ENCODE peak calls at places on chromosome 2, in nine cellular contexts. One of them, this sample, is unnamed.

GRCh38 chr2:127154396-127154795 is 47.4 kb upstream of the BIN1 start:
- DNase-seq in colonic mucosa: no peak
- DNase-seq in SJCRH30: no peak
- DNase-seq in CD8-positive, alpha-beta T cell: no peak
- DNase-seq in H1: no peak
- DNase-seq in effector memory CD4-positive, alpha-beta T cell: no peak
- DNase-seq in mesendoderm: no peak
- DNase-seq in CD4-positive, alpha-beta T cell: no peak
- DNase-seq in heart left ventricle: no peak
- DNase-seq in this sample: no peak

GRCh38 chr2:181131584-181131983 is 151.2 kb downstream of the UBE2E3 start:
- DNase-seq in colonic mucosa: no peak
- DNase-seq in SJCRH30: no peak
- DNase-seq in CD8-positive, alpha-beta T cell: no peak
- DNase-seq in H1: no peak
- DNase-seq in effector memory CD4-positive, alpha-beta T cell: no peak
- DNase-seq in mesendoderm: no peak
- DNase-seq in CD4-positive, alpha-beta T cell: no peak
- DNase-seq in heart left ventricle: no peak
- DNase-seq in this sample: no peak

GRCh38 chr2:234495801-234496441 is 960 bp downstream of the ARL4C start:
- DNase-seq in colonic mucosa: peak
- DNase-seq in SJCRH30: peak
- DNase-seq in CD8-positive, alpha-beta T cell: peak
- DNase-seq in H1: no peak
- DNase-seq in effector memory CD4-positive, alpha-beta T cell: no peak
- DNase-seq in mesendoderm: peak
- DNase-seq in CD4-positive, alpha-beta T cell: peak
- DNase-seq in heart left ventricle: peak
- DNase-seq in this sample: peak

GRCh38 chr2:186683341-186683740 is 10.5 kb upstream of the FAM171B start:
- DNase-seq in colonic mucosa: no peak
- DNase-seq in SJCRH30: no peak
- DNase-seq in CD8-positive, alpha-beta T cell: no peak
- DNase-seq in H1: no peak
- DNase-seq in effector memory CD4-positive, alpha-beta T cell: no peak
- DNase-seq in mesendoderm: no peak
- DNase-seq in CD4-positive, alpha-beta T cell: no peak
- DNase-seq in heart left ventricle: no peak
- DNase-seq in this sample: no peak

GRCh38 chr2:232511336-232511863 is 8.8 kb upstream of the PRSS56 start:
- DNase-seq in colonic mucosa: no peak
- DNase-seq in SJCRH30: no peak
- DNase-seq in CD8-positive, alpha-beta T cell: no peak
- DNase-seq in H1: no peak
- DNase-seq in effector memory CD4-positive, alpha-beta T cell: no peak
- DNase-seq in mesendoderm: no peak
- DNase-seq in CD4-positive, alpha-beta T cell: no peak
- DNase-seq in heart left ventricle: peak
- DNase-seq in this sample: peak

GRCh38 chr2:165725421-165725820 is 68.6 kb downstream of the GALNT3 start:
- DNase-seq in colonic mucosa: no peak
- DNase-seq in SJCRH30: no peak
- DNase-seq in CD8-positive, alpha-beta T cell: no peak
- DNase-seq in H1: no peak
- DNase-seq in effector memory CD4-positive, alpha-beta T cell: no peak
- DNase-seq in mesendoderm: no peak
- DNase-seq in CD4-positive, alpha-beta T cell: no peak
- DNase-seq in heart left ventricle: no peak
- DNase-seq in this sample: no peak

GRCh38 chr2:128630974-128631697 is 312.5 kb upstream of the HS6ST1 start:
- DNase-seq in colonic mucosa: no peak
- DNase-seq in SJCRH30: no peak
- DNase-seq in CD8-positive, alpha-beta T cell: no peak
- DNase-seq in H1: no peak
- DNase-seq in effector memory CD4-positive, alpha-beta T cell: no peak
- DNase-seq in mesendoderm: no peak
- DNase-seq in CD4-positive, alpha-beta T cell: no peak
- DNase-seq in heart left ventricle: no peak
- DNase-seq in this sample: no peak

GRCh38 chr2:199861116-199861774 is 10.3 kb upstream of the FTCDNL1 start:
- DNase-seq in colonic mucosa: no peak
- DNase-seq in SJCRH30: peak
- DNase-seq in CD8-positive, alpha-beta T cell: no peak
- DNase-seq in H1: no peak
- DNase-seq in effector memory CD4-positive, alpha-beta T cell: no peak
- DNase-seq in mesendoderm: peak
- DNase-seq in CD4-positive, alpha-beta T cell: no peak
- DNase-seq in heart left ventricle: no peak
- DNase-seq in this sample: no peak

GRCh38 chr2:205612661-205613060 is 69.6 kb upstream of the NRP2 start:
- DNase-seq in colonic mucosa: no peak
- DNase-seq in SJCRH30: no peak
- DNase-seq in CD8-positive, alpha-beta T cell: peak
- DNase-seq in H1: no peak
- DNase-seq in effector memory CD4-positive, alpha-beta T cell: no peak
- DNase-seq in mesendoderm: peak
- DNase-seq in CD4-positive, alpha-beta T cell: no peak
- DNase-seq in heart left ventricle: no peak
- DNase-seq in this sample: no peak

GRCh38 chr2:222671259-222672067 is at the start of gene MOGAT1:
- DNase-seq in colonic mucosa: peak
- DNase-seq in SJCRH30: no peak
- DNase-seq in CD8-positive, alpha-beta T cell: no peak
- DNase-seq in H1: peak
- DNase-seq in effector memory CD4-positive, alpha-beta T cell: no peak
- DNase-seq in mesendoderm: peak
- DNase-seq in CD4-positive, alpha-beta T cell: no peak
- DNase-seq in heart left ventricle: peak
- DNase-seq in this sample: no peak

GRCh38 chr2:232275670-232276069 is 102.9 kb upstream of the ALPP start:
- DNase-seq in colonic mucosa: no peak
- DNase-seq in SJCRH30: no peak
- DNase-seq in CD8-positive, alpha-beta T cell: no peak
- DNase-seq in H1: no peak
- DNase-seq in effector memory CD4-positive, alpha-beta T cell: no peak
- DNase-seq in mesendoderm: no peak
- DNase-seq in CD4-positive, alpha-beta T cell: no peak
- DNase-seq in heart left ventricle: no peak
- DNase-seq in this sample: no peak

GRCh38 chr2:112095654-112096053 is 40.6 kb downstream of the TMEM87B start:
- DNase-seq in colonic mucosa: no peak
- DNase-seq in SJCRH30: no peak
- DNase-seq in CD8-positive, alpha-beta T cell: no peak
- DNase-seq in H1: no peak
- DNase-seq in effector memory CD4-positive, alpha-beta T cell: no peak
- DNase-seq in mesendoderm: no peak
- DNase-seq in CD4-positive, alpha-beta T cell: no peak
- DNase-seq in heart left ventricle: no peak
- DNase-seq in this sample: no peak

GRCh38 chr2:106982350-106982749 is 96.4 kb upstream of the ST6GAL2 start:
- DNase-seq in colonic mucosa: no peak
- DNase-seq in SJCRH30: no peak
- DNase-seq in CD8-positive, alpha-beta T cell: no peak
- DNase-seq in H1: no peak
- DNase-seq in effector memory CD4-positive, alpha-beta T cell: no peak
- DNase-seq in mesendoderm: no peak
- DNase-seq in CD4-positive, alpha-beta T cell: no peak
- DNase-seq in heart left ventricle: no peak
- DNase-seq in this sample: no peak

GRCh38 chr2:197307933-197308521 is 2.6 kb downstream of the ANKRD44 start:
- DNase-seq in colonic mucosa: no peak
- DNase-seq in SJCRH30: no peak
- DNase-seq in CD8-positive, alpha-beta T cell: peak
- DNase-seq in H1: no peak
- DNase-seq in effector memory CD4-positive, alpha-beta T cell: no peak
- DNase-seq in mesendoderm: no peak
- DNase-seq in CD4-positive, alpha-beta T cell: no peak
- DNase-seq in heart left ventricle: no peak
- DNase-seq in this sample: no peak
- H3K27ac ChIP-seq in colonic mucosa: peak
- H3K27ac ChIP-seq in SJCRH30: no peak
- H3K27ac ChIP-seq in CD8-positive, alpha-beta T cell: peak
- H3K27ac ChIP-seq in H1: no peak
- H3K27ac ChIP-seq in effector memory CD4-positive, alpha-beta T cell: peak
- H3K27ac ChIP-seq in mesendoderm: no peak
- H3K27ac ChIP-seq in CD4-positive, alpha-beta T cell: peak
- H3K27ac ChIP-seq in heart left ventricle: no peak
- H3K27ac ChIP-seq in this sample: no peak

DNA sequence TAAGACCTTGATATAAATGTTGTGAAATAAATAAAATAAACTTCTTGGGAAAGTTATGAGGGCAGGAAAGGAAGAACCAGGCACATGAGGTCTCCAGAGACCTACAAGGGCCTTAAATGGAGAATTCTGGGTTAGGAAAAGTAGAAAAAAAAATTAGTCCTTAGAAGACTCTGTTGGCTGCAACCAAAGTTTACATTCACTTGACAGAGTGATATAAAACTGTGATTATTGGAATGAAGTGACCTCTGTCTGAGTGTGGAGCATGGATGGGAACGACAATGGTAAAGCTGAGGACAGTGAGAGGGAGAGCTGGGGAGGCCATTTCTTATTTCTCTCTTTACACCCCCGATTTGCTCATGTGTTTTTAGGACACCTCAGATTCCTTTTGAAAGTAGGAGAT is 29.0 kb upstream of the CAVIN2 start:
- DNase-seq in colonic mucosa: no peak
- DNase-seq in SJCRH30: no peak
- DNase-seq in CD8-positive, alpha-beta T cell: no peak
- DNase-seq in H1: no peak
- DNase-seq in effector memory CD4-positive, alpha-beta T cell: no peak
- DNase-seq in mesendoderm: no peak
- DNase-seq in CD4-positive, alpha-beta T cell: no peak
- DNase-seq in heart left ventricle: no peak
- DNase-seq in this sample: no peak
- H3K27ac ChIP-seq in colonic mucosa: no peak
- H3K27ac ChIP-seq in SJCRH30: no peak
- H3K27ac ChIP-seq in CD8-positive, alpha-beta T cell: no peak
- H3K27ac ChIP-seq in H1: no peak
- H3K27ac ChIP-seq in effector memory CD4-positive, alpha-beta T cell: no peak
- H3K27ac ChIP-seq in mesendoderm: no peak
- H3K27ac ChIP-seq in CD4-positive, alpha-beta T cell: no peak
- H3K27ac ChIP-seq in heart left ventricle: no peak
- H3K27ac ChIP-seq in this sample: no peak

DNA sequence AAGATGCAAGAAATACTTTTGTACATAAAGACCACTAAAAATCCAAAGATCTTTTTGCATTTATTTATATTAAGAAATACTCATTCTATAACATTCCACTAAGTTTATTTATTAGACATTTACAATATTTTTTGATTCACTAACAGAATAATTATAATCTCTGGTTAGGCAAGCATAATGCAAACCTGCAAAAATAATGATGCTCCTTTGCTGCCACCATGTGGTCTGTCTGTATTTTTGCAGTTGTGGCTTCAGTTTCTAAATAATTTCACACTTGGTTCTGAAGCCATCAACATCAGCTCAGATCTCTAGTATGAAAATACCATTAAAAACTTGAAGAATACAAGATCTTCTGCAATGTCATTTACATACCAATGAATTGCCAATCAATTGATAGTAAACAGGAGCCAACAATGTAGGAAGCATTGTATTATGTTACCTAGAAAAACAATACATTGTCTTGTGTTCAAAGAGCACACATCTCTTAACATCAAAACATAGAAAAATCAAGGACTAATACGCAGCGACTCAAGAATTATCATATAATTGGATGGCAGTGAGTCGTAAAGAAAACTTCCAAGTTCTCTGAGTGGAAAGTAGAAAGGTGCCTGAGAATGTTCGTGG is 28.8 kb upstream of the WDR75 start:
- DNase-seq in colonic mucosa: peak
- DNase-seq in SJCRH30: peak
- DNase-seq in CD8-positive, alpha-beta T cell: peak
- DNase-seq in H1: no peak
- DNase-seq in effector memory CD4-positive, alpha-beta T cell: no peak
- DNase-seq in mesendoderm: peak
- DNase-seq in CD4-positive, alpha-beta T cell: peak
- DNase-seq in heart left ventricle: no peak
- DNase-seq in this sample: no peak
- H3K27ac ChIP-seq in colonic mucosa: no peak
- H3K27ac ChIP-seq in SJCRH30: no peak
- H3K27ac ChIP-seq in CD8-positive, alpha-beta T cell: no peak
- H3K27ac ChIP-seq in H1: no peak
- H3K27ac ChIP-seq in effector memory CD4-positive, alpha-beta T cell: no peak
- H3K27ac ChIP-seq in mesendoderm: no peak
- H3K27ac ChIP-seq in CD4-positive, alpha-beta T cell: no peak
- H3K27ac ChIP-seq in heart left ventricle: peak
- H3K27ac ChIP-seq in this sample: no peak

GRCh38 chr2:61179701-61180639 is 18.0 kb downstream of the C2orf74 start:
- DNase-seq in colonic mucosa: peak
- DNase-seq in SJCRH30: no peak
- DNase-seq in CD8-positive, alpha-beta T cell: no peak
- DNase-seq in H1: no peak
- DNase-seq in effector memory CD4-positive, alpha-beta T cell: no peak
- DNase-seq in mesendoderm: no peak
- DNase-seq in CD4-positive, alpha-beta T cell: no peak
- DNase-seq in heart left ventricle: peak
- DNase-seq in this sample: no peak

GRCh38 chr2:61182059-61182383 is 20.0 kb downstream of the C2orf74 start:
- DNase-seq in colonic mucosa: no peak
- DNase-seq in SJCRH30: no peak
- DNase-seq in CD8-positive, alpha-beta T cell: no peak
- DNase-seq in H1: no peak
- DNase-seq in effector memory CD4-positive, alpha-beta T cell: no peak
- DNase-seq in mesendoderm: no peak
- DNase-seq in CD4-positive, alpha-beta T cell: no peak
- DNase-seq in heart left ventricle: no peak
- DNase-seq in this sample: no peak

GRCh38 chr2:61183815-61184214 is 21.8 kb downstream of the C2orf74 start:
- DNase-seq in colonic mucosa: no peak
- DNase-seq in SJCRH30: no peak
- DNase-seq in CD8-positive, alpha-beta T cell: no peak
- DNase-seq in H1: no peak
- DNase-seq in effector memory CD4-positive, alpha-beta T cell: no peak
- DNase-seq in mesendoderm: no peak
- DNase-seq in CD4-positive, alpha-beta T cell: no peak
- DNase-seq in heart left ventricle: no peak
- DNase-seq in this sample: no peak

GRCh38 chr2:61180686-61181085 is 18.7 kb downstream of the C2orf74 start:
- DNase-seq in colonic mucosa: no peak
- DNase-seq in SJCRH30: no peak
- DNase-seq in CD8-positive, alpha-beta T cell: no peak
- DNase-seq in H1: no peak
- DNase-seq in effector memory CD4-positive, alpha-beta T cell: no peak
- DNase-seq in mesendoderm: no peak
- DNase-seq in CD4-positive, alpha-beta T cell: no peak
- DNase-seq in heart left ventricle: no peak
- DNase-seq in this sample: no peak

DNA sequence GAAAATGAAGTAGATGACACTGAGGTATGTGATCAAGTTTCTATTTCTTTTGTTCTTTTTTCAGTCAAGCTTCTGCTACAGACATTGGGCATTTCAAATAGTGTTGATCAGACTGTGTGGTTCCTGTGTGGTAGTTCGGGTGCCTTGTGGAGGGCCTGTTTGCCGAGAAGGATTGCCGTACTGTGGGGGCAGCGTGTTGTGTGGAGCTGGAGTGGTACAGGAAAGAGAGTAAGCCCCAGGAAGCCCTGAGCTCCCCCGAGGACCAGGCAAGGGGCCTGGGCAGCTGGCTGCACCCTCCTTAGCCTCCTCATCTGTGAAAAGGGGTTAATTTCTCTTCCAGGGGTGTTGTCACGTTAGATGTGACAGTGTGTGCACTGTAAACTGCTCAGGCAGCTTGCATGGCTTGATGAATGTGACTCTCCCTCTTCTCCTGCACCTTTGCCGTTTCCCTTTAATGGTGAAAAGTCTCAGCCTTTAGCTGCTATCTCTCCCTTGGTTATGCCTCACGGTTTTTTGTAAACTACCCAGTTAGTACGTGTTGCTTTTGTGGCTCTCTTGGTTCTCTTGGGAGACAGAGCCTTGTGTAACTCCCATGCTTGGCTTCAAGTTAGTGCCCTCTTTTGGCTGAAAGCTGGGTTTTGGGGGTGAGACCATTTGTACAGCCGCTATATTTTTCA is 19.5 kb downstream of the C2orf74 start:
- DNase-seq in colonic mucosa: no peak
- DNase-seq in SJCRH30: no peak
- DNase-seq in CD8-positive, alpha-beta T cell: no peak
- DNase-seq in H1: no peak
- DNase-seq in effector memory CD4-positive, alpha-beta T cell: no peak
- DNase-seq in mesendoderm: no peak
- DNase-seq in CD4-positive, alpha-beta T cell: no peak
- DNase-seq in heart left ventricle: no peak
- DNase-seq in this sample: no peak
- H3K27ac ChIP-seq in colonic mucosa: no peak
- H3K27ac ChIP-seq in SJCRH30: no peak
- H3K27ac ChIP-seq in CD8-positive, alpha-beta T cell: no peak
- H3K27ac ChIP-seq in H1: no peak
- H3K27ac ChIP-seq in effector memory CD4-positive, alpha-beta T cell: no peak
- H3K27ac ChIP-seq in mesendoderm: no peak
- H3K27ac ChIP-seq in CD4-positive, alpha-beta T cell: no peak
- H3K27ac ChIP-seq in heart left ventricle: peak
- H3K27ac ChIP-seq in this sample: no peak